ENCODE peak calls at places on chromosomes 11 and 22, in nine cellular contexts. B is astrocyte of the hippocampus; P is fibroblast of lung; K is OCI-LY7; E is lung; I is CD8-positive, alpha-beta memory T cell; N is RPMI7951; Y is cardiac fibroblast; M is right lobe of liver. D is an unnamed sample.

GRCh38 chr22:46369716-46370583 is 34.4 kb downstream of the TRMU start:
- DNase-seq in B (no peak), I (no peak), E (no peak), Y (no peak), P (no peak), M (no peak), N (no peak), K (no peak), D (no peak)

GRCh38 chr11:1422481-1422880 is 32.7 kb downstream of the BRSK2 start:
- DNase-seq in B (peak; percentile 42), I (no peak), Y (no peak), M (no peak), N (no peak), E (no peak), P (no peak), K (no peak), D (no peak)

GRCh38 chr22:48918585-48919186 is 909.0 kb downstream of the BRD1 start:
- DNase-seq in E (no peak), Y (no peak), B (no peak), I (no peak), K (no peak), N (no peak), P (no peak), M (no peak), D (no peak)

GRCh38 chr11:45022294-45023064 is 71.8 kb upstream of the TP53I11 start:
- DNase-seq in I (no peak), N (peak; percentile 59), K (no peak), E (no peak), Y (no peak), M (no peak), P (peak; percentile 79), B (peak; percentile 67), D (no peak)

GRCh38 chr11:13781153-13781552 is 112.7 kb downstream of the FAR1 start:
- DNase-seq in P (no peak), E (no peak), K (no peak), I (no peak), B (no peak), Y (no peak), N (peak; percentile 19), M (no peak), D (no peak)

GRCh38 chr11:9568854-9569587 is 4.4 kb upstream of the WEE1 start:
- DNase-seq in E (peak; percentile 64), I (peak; percentile 4), B (peak; percentile 96), P (peak; percentile 91), N (peak; percentile 96), K (peak; percentile 63), Y (peak; percentile 96), M (peak; percentile 93), D (no peak)

GRCh38 chr11:10979529-10979928 is 121.7 kb upstream of the ZBED5 start:
- DNase-seq in Y (no peak), N (no peak), I (no peak), M (no peak), K (peak; percentile 7), P (no peak), B (no peak), E (no peak), D (no peak)

GRCh38 chr11:33445761-33446161 is 188.6 kb downstream of the HIPK3 start:
- DNase-seq in K (peak; percentile 71), I (no peak), P (peak; percentile 83), N (peak; percentile 60), B (peak; percentile 28), E (no peak), Y (peak; percentile 60), M (no peak), D (no peak)

GRCh38 chr11:35579557-35580396 is 38.5 kb upstream of the FJX1 start:
- DNase-seq in M (no peak), B (peak; percentile 32), N (peak; percentile 90), P (peak; percentile 87), E (no peak), K (no peak), I (no peak), Y (peak; percentile 96), D (no peak)

GRCh38 chr11:88352139-88352538 is 14.6 kb upstream of the CTSC start:
- DNase-seq in Y (no peak), B (peak; percentile 82), P (peak; percentile 62), K (no peak), N (peak; percentile 35), E (no peak), I (no peak), M (no peak), D (no peak)

GRCh38 chr11:70544774-70545625 is 146.7 kb downstream of the CTTN start:
- DNase-seq in P (peak; percentile 83), K (no peak), N (peak; percentile 17), E (no peak), Y (no peak), M (no peak), I (no peak), B (peak; percentile 93), D (no peak)

GRCh38 chr11:70524096-70524922 is 126.0 kb downstream of the CTTN start:
- DNase-seq in M (no peak), I (no peak), P (peak; percentile 55), K (no peak), B (peak; percentile 65), E (no peak), N (no peak), Y (no peak), D (no peak)

GRCh38 chr11:67073908-67074307 is 17.3 kb downstream of the RHOD start:
- DNase-seq in B (no peak), E (no peak), Y (no peak), M (no peak), N (no peak), K (no peak), P (no peak), I (no peak), D (no peak)

GRCh38 chr22:25068701-25069100 is 116.2 kb downstream of the KIAA1671 start:
- DNase-seq in E (no peak), B (no peak), I (peak; percentile 34), K (no peak), P (no peak), N (no peak), Y (no peak), M (no peak), D (peak; percentile 24)

GRCh38 chr11:119378851-119379465 is 2.5 kb downstream of the USP2 start:
- DNase-seq in B (no peak), K (no peak), I (no peak), P (no peak), E (no peak), Y (no peak), N (no peak), M (peak; percentile 20), D (no peak)

GRCh38 chr11:71207996-71208774 is 44.2 kb downstream of the SHANK2 start:
- DNase-seq in N (no peak), Y (no peak), P (no peak), I (no peak), E (no peak), M (peak; percentile 41), B (no peak), K (no peak), D (no peak)

GRCh38 chr22:41361716-41362310 is 19.9 kb upstream of the TEF start:
- DNase-seq in I (no peak), P (peak; percentile 27), B (peak; percentile 23), K (no peak), E (no peak), M (no peak), Y (peak; percentile 59), N (peak; percentile 26), D (no peak)

GRCh38 chr11:118151421-118151820 is 1.2 kb downstream of the SCN4B start:
- DNase-seq in B (peak; percentile 46), N (no peak), P (peak; percentile 63), K (no peak), M (no peak), Y (no peak), I (no peak), E (no peak), D (no peak)

GRCh38 chr11:33256031-33256807 is 962 bp upstream of the HIPK3 start:
- DNase-seq in Y (no peak), P (no peak), K (no peak), B (no peak), I (no peak), M (no peak), N (peak; percentile 64), E (no peak), D (no peak)

GRCh38 chr22:28141614-28142013 is 222.6 kb upstream of the PITPNB start:
- DNase-seq in I (no peak), Y (peak; percentile 81), E (no peak), P (peak; percentile 92), N (peak; percentile 80), K (no peak), M (no peak), B (peak; percentile 87), D (no peak)

GRCh38 chr11:107706531-107706930 is 5.3 kb downstream of the SLN start:
- DNase-seq in M (no peak), K (no peak), P (peak; percentile 59), I (no peak), Y (peak; percentile 37), B (peak; percentile 65), N (no peak), E (no peak), D (no peak)